ENCODE peak calls at places on chromosome 21, in ten cellular contexts. One of them, this sample, is unnamed.

GRCh38 chr21:25689226-25689625 is 45.5 kb downstream of the ATP5PF start:
- DNase-seq in pancreas: no peak
- DNase-seq in colonic mucosa: no peak
- DNase-seq in AG09309: no peak
- DNase-seq in esophagus muscularis mucosa: no peak
- DNase-seq in cardiac fibroblast: no peak
- DNase-seq in choroid plexus epithelial cell: no peak
- DNase-seq in fibroblast of mammary gland: peak; percentile 10
- DNase-seq in MM.1S: no peak
- DNase-seq in AG04450: no peak
- DNase-seq in this sample: peak; percentile 13

GRCh38 chr21:40841524-40842196 is 5.3 kb downstream of the DSCAM start:
- DNase-seq in fibroblast of mammary gland: no peak
- DNase-seq in colonic mucosa: no peak
- DNase-seq in pancreas: peak; percentile 51
- DNase-seq in AG04450: no peak
- DNase-seq in esophagus muscularis mucosa: peak; percentile 91
- DNase-seq in cardiac fibroblast: no peak
- DNase-seq in AG09309: no peak
- DNase-seq in choroid plexus epithelial cell: no peak
- DNase-seq in MM.1S: peak; percentile 98
- DNase-seq in this sample: peak; percentile 79

GRCh38 chr21:41993744-41994143 is 16.4 kb downstream of the ZBTB21 start:
- DNase-seq in cardiac fibroblast: peak; percentile 84
- DNase-seq in AG04450: peak; percentile 65
- DNase-seq in choroid plexus epithelial cell: peak; percentile 52
- DNase-seq in esophagus muscularis mucosa: peak; percentile 64
- DNase-seq in pancreas: no peak
- DNase-seq in MM.1S: no peak
- DNase-seq in AG09309: peak; percentile 84
- DNase-seq in fibroblast of mammary gland: peak; percentile 94
- DNase-seq in colonic mucosa: no peak
- DNase-seq in this sample: no peak

GRCh38 chr21:43029785-43030184 is 45.9 kb downstream of the CBS start:
- DNase-seq in AG09309: no peak
- DNase-seq in pancreas: no peak
- DNase-seq in MM.1S: no peak
- DNase-seq in esophagus muscularis mucosa: no peak
- DNase-seq in fibroblast of mammary gland: no peak
- DNase-seq in colonic mucosa: no peak
- DNase-seq in AG04450: no peak
- DNase-seq in choroid plexus epithelial cell: no peak
- DNase-seq in cardiac fibroblast: no peak
- DNase-seq in this sample: no peak

GRCh38 chr21:46163375-46163774 is 8.0 kb upstream of the FTCD start:
- DNase-seq in colonic mucosa: no peak
- DNase-seq in esophagus muscularis mucosa: no peak
- DNase-seq in fibroblast of mammary gland: no peak
- DNase-seq in MM.1S: no peak
- DNase-seq in cardiac fibroblast: no peak
- DNase-seq in AG04450: no peak
- DNase-seq in choroid plexus epithelial cell: no peak
- DNase-seq in AG09309: no peak
- DNase-seq in pancreas: no peak
- DNase-seq in this sample: no peak

GRCh38 chr21:32917392-32918135 is 108.2 kb upstream of the OLIG2 start:
- DNase-seq in AG09309: no peak
- DNase-seq in fibroblast of mammary gland: no peak
- DNase-seq in esophagus muscularis mucosa: no peak
- DNase-seq in pancreas: no peak
- DNase-seq in MM.1S: no peak
- DNase-seq in cardiac fibroblast: peak; percentile 7
- DNase-seq in AG04450: no peak
- DNase-seq in colonic mucosa: no peak
- DNase-seq in choroid plexus epithelial cell: peak; percentile 34
- DNase-seq in this sample: no peak

GRCh38 chr21:42658320-42659105 is 5.1 kb downstream of the PDE9A start:
- DNase-seq in AG04450: no peak
- DNase-seq in pancreas: no peak
- DNase-seq in colonic mucosa: no peak
- DNase-seq in MM.1S: no peak
- DNase-seq in fibroblast of mammary gland: no peak
- DNase-seq in choroid plexus epithelial cell: no peak
- DNase-seq in cardiac fibroblast: no peak
- DNase-seq in esophagus muscularis mucosa: no peak
- DNase-seq in AG09309: no peak
- DNase-seq in this sample: no peak

GRCh38 chr21:41638201-41638790 is 128.6 kb downstream of the RIPK4 start:
- DNase-seq in colonic mucosa: no peak
- DNase-seq in AG04450: no peak
- DNase-seq in fibroblast of mammary gland: no peak
- DNase-seq in AG09309: no peak
- DNase-seq in esophagus muscularis mucosa: no peak
- DNase-seq in MM.1S: no peak
- DNase-seq in pancreas: no peak
- DNase-seq in choroid plexus epithelial cell: no peak
- DNase-seq in cardiac fibroblast: no peak
- DNase-seq in this sample: no peak

GRCh38 chr21:25573409-25574206 is 33.7 kb downstream of the MRPL39 start:
- DNase-seq in colonic mucosa: no peak
- DNase-seq in fibroblast of mammary gland: peak; percentile 97
- DNase-seq in pancreas: no peak
- DNase-seq in AG09309: peak; percentile 68
- DNase-seq in MM.1S: peak; percentile 92
- DNase-seq in esophagus muscularis mucosa: no peak
- DNase-seq in choroid plexus epithelial cell: peak; percentile 88
- DNase-seq in cardiac fibroblast: peak; percentile 93
- DNase-seq in AG04450: peak; percentile 83
- DNase-seq in this sample: peak; percentile 88

GRCh38 chr21:41364308-41364707 is 2.5 kb downstream of the MX2 start:
- DNase-seq in AG04450: no peak
- DNase-seq in MM.1S: no peak
- DNase-seq in cardiac fibroblast: no peak
- DNase-seq in pancreas: no peak
- DNase-seq in AG09309: no peak
- DNase-seq in choroid plexus epithelial cell: no peak
- DNase-seq in esophagus muscularis mucosa: no peak
- DNase-seq in fibroblast of mammary gland: no peak
- DNase-seq in colonic mucosa: no peak
- DNase-seq in this sample: peak; percentile 35

DNA sequence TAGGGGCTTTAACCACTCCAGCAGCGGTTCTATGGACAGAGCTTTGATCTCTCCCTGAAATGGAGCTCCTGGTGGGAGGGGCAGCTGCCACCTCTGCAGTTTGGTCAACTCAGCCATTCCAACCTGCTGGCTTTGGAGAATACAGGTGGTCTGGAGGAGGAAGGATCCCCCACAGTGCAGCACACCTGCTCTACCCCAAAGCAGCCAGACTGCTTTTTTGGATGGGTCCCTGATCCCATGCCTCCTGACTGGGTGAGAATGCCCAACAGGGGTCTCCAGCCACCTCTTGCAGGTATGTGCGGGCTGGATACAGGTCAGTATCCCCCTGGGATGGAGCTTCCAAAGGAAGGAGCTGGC is 53.9 kb downstream of the TPTE start:
- DNase-seq in colonic mucosa: no peak
- DNase-seq in fibroblast of mammary gland: no peak
- DNase-seq in pancreas: no peak
- DNase-seq in MM.1S: no peak
- DNase-seq in AG04450: no peak
- DNase-seq in cardiac fibroblast: no peak
- DNase-seq in esophagus muscularis mucosa: no peak
- DNase-seq in choroid plexus epithelial cell: no peak
- DNase-seq in AG09309: no peak
- DNase-seq in this sample: no peak
- TF ChIP-seq CTCF in colonic mucosa: no peak
- TF ChIP-seq CTCF in fibroblast of mammary gland: no peak
- TF ChIP-seq CTCF in pancreas: no peak
- TF ChIP-seq CTCF in MM.1S: no peak
- TF ChIP-seq CTCF in AG04450: no peak
- TF ChIP-seq CTCF in cardiac fibroblast: no peak
- TF ChIP-seq CTCF in esophagus muscularis mucosa: no peak
- TF ChIP-seq CTCF in choroid plexus epithelial cell: no peak
- TF ChIP-seq CTCF in AG09309: no peak
- TF ChIP-seq CTCF in this sample: no peak

GRCh38 chr21:17925900-17926299 is 106.7 kb upstream of the C21orf91 start:
- DNase-seq in cardiac fibroblast: peak; percentile 52
- DNase-seq in AG09309: no peak
- DNase-seq in MM.1S: peak; percentile 63
- DNase-seq in fibroblast of mammary gland: peak; percentile 47
- DNase-seq in esophagus muscularis mucosa: no peak
- DNase-seq in AG04450: no peak
- DNase-seq in pancreas: no peak
- DNase-seq in colonic mucosa: no peak
- DNase-seq in choroid plexus epithelial cell: peak; percentile 68
- DNase-seq in this sample: peak; percentile 58

GRCh38 chr21:17931080-17931479 is 111.9 kb upstream of the C21orf91 start:
- DNase-seq in pancreas: no peak
- DNase-seq in colonic mucosa: no peak
- DNase-seq in AG09309: no peak
- DNase-seq in fibroblast of mammary gland: no peak
- DNase-seq in choroid plexus epithelial cell: peak; percentile 4
- DNase-seq in esophagus muscularis mucosa: no peak
- DNase-seq in cardiac fibroblast: no peak
- DNase-seq in MM.1S: peak; percentile 36
- DNase-seq in AG04450: no peak
- DNase-seq in this sample: no peak

GRCh38 chr21:17925000-17925610 is 105.9 kb upstream of the C21orf91 start:
- DNase-seq in fibroblast of mammary gland: peak; percentile 68
- DNase-seq in choroid plexus epithelial cell: peak; percentile 78
- DNase-seq in AG09309: peak; percentile 5
- DNase-seq in esophagus muscularis mucosa: no peak
- DNase-seq in AG04450: peak; percentile 6
- DNase-seq in pancreas: peak; percentile 31
- DNase-seq in MM.1S: peak; percentile 73
- DNase-seq in cardiac fibroblast: peak; percentile 72
- DNase-seq in colonic mucosa: peak; percentile 58
- DNase-seq in this sample: peak; percentile 83

GRCh38 chr21:17929514-17929913 is 110.4 kb upstream of the C21orf91 start:
- DNase-seq in choroid plexus epithelial cell: no peak
- DNase-seq in colonic mucosa: no peak
- DNase-seq in esophagus muscularis mucosa: no peak
- DNase-seq in AG09309: no peak
- DNase-seq in fibroblast of mammary gland: no peak
- DNase-seq in cardiac fibroblast: no peak
- DNase-seq in AG04450: no peak
- DNase-seq in pancreas: no peak
- DNase-seq in MM.1S: no peak
- DNase-seq in this sample: no peak

GRCh38 chr21:17930102-17930501 is 110.9 kb upstream of the C21orf91 start:
- DNase-seq in choroid plexus epithelial cell: no peak
- DNase-seq in AG04450: no peak
- DNase-seq in fibroblast of mammary gland: no peak
- DNase-seq in cardiac fibroblast: no peak
- DNase-seq in pancreas: no peak
- DNase-seq in AG09309: no peak
- DNase-seq in colonic mucosa: no peak
- DNase-seq in MM.1S: no peak
- DNase-seq in esophagus muscularis mucosa: no peak
- DNase-seq in this sample: no peak
- H3K4me3 ChIP-seq in choroid plexus epithelial cell: no peak overlapping the region
- H3K4me3 ChIP-seq in AG04450: no peak overlapping the region
- H3K4me3 ChIP-seq in fibroblast of mammary gland: no peak overlapping the region
- H3K4me3 ChIP-seq in cardiac fibroblast: no peak overlapping the region
- H3K4me3 ChIP-seq in pancreas: no peak overlapping the region
- H3K4me3 ChIP-seq in AG09309: no peak overlapping the region
- H3K4me3 ChIP-seq in colonic mucosa: no peak overlapping the region
- H3K4me3 ChIP-seq in MM.1S: no peak overlapping the region
- H3K4me3 ChIP-seq in esophagus muscularis mucosa: no peak overlapping the region
- H3K4me3 ChIP-seq in this sample: no peak overlapping the region

DNA sequence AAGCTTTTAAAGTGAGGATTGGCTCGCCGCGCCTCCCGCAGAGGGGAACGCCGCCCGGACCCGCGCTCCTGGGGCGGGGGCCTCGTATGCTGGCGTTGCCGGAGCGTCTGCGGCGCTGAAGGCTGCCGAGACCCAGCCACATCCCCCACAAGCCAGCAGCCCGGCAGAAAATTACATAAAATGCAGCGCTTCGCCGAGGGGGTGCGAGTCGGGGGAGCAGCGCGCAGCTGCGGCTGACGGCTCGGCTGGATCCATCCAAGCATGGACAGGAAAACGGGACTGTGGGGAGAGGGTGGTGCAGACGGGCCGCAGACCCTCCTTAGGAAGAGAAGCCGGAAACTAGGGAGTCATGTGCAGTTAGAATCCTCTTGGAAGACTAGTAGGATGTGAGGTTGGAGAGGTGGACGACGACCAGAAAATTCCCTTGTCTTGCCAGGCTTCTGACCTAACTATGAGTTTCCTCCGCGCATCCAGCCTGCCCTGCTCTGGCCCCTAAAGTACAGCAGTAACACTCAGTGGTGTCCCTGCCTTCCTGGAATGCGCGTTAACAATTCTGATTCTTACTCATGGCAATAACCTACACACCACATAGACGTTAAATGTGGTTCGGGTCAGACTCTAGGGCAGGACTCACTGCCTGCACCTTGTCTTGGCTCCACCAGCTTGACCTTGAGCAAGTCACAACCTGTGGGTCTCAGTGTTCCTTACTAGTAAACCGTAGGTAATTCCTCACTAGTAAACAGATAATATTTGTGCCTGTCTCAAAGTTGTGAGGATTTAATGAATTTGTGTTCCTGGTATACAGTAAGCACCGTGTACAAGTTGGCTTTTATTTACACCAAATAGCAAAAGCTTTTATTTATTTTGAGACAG is 959 bp upstream of the BRWD1 start:
- DNase-seq in AG09309: no peak
- DNase-seq in choroid plexus epithelial cell: peak; percentile 77
- DNase-seq in esophagus muscularis mucosa: no peak
- DNase-seq in colonic mucosa: peak; percentile 63
- DNase-seq in MM.1S: peak; percentile 58
- DNase-seq in pancreas: peak; percentile 37
- DNase-seq in fibroblast of mammary gland: peak; percentile 76
- DNase-seq in cardiac fibroblast: peak; percentile 71
- DNase-seq in AG04450: no peak
- DNase-seq in this sample: peak; percentile 66
- TF ChIP-seq CTCF in AG09309: no peak
- TF ChIP-seq CTCF in choroid plexus epithelial cell: no peak
- TF ChIP-seq CTCF in esophagus muscularis mucosa: no peak
- TF ChIP-seq CTCF in colonic mucosa: no peak
- TF ChIP-seq CTCF in MM.1S: no peak
- TF ChIP-seq CTCF in pancreas: no peak
- TF ChIP-seq CTCF in fibroblast of mammary gland: no peak
- TF ChIP-seq CTCF in cardiac fibroblast: no peak
- TF ChIP-seq CTCF in AG04450: no peak
- TF ChIP-seq CTCF in this sample: no peak

DNA sequence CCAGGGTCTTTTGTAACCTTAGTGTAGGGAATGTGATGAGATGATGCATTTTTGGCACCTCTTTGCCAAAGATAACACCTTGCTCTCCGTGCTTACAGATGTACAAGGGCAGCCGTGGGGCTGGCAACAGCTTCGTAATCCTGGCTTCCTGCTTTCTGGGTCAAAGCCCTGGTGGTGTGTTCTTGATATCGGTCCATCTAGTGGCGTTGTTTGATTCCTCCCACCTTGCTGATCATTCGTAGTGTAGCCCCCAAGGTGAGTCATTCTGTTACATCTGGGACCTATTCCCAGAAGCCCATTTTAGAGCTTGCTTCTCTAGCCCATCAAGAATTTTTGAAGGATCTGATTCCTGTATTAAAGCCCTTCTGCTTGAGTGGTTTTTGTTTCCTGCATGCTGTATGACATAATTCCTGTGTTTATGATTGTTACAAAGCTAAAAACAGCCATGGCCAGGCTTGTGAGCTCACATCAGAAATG is 7.0 kb upstream of the CCT8 start:
- DNase-seq in cardiac fibroblast: no peak
- DNase-seq in pancreas: no peak
- DNase-seq in AG04450: no peak
- DNase-seq in choroid plexus epithelial cell: peak; percentile 31
- DNase-seq in colonic mucosa: no peak
- DNase-seq in fibroblast of mammary gland: peak; percentile 21
- DNase-seq in MM.1S: no peak
- DNase-seq in AG09309: no peak
- DNase-seq in esophagus muscularis mucosa: no peak
- DNase-seq in this sample: no peak
- H3K4me3 ChIP-seq in cardiac fibroblast: no peak overlapping the region
- H3K4me3 ChIP-seq in pancreas: no peak overlapping the region
- H3K4me3 ChIP-seq in AG04450: no peak overlapping the region
- H3K4me3 ChIP-seq in choroid plexus epithelial cell: no peak overlapping the region
- H3K4me3 ChIP-seq in colonic mucosa: no peak overlapping the region
- H3K4me3 ChIP-seq in fibroblast of mammary gland: no peak overlapping the region
- H3K4me3 ChIP-seq in MM.1S: no peak overlapping the region
- H3K4me3 ChIP-seq in AG09309: no peak overlapping the region
- H3K4me3 ChIP-seq in esophagus muscularis mucosa: no peak overlapping the region
- H3K4me3 ChIP-seq in this sample: no peak overlapping the region